ENCODE peak calls at places on chromosomes 4 and X, in ten cellular contexts. One of them, this sample, is unnamed.

GRCh38 chrX:43121637-43122036 is 343.7 kb upstream of the PPP1R2C start:
- DNase-seq in activated CD8-positive, alpha-beta T cell treated with anti-CD3 and anti-CD28 coated beads for 36 hours: no peak
- DNase-seq in Calu3: no peak
- DNase-seq in fibroblast of lung: no peak
- DNase-seq in thoracic aorta: no peak
- DNase-seq in heart right ventricle: no peak
- DNase-seq in lower leg skin: no peak
- DNase-seq in NB4: peak; percentile 11
- DNase-seq in dorsolateral prefrontal cortex: no peak
- DNase-seq in tibial nerve: no peak
- DNase-seq in this sample: no peak

GRCh38 chrX:9873952-9874351 is 87.7 kb downstream of the SHROOM2 start:
- DNase-seq in NB4: peak; percentile 59
- DNase-seq in heart right ventricle: no peak
- DNase-seq in dorsolateral prefrontal cortex: peak; percentile 60
- DNase-seq in tibial nerve: no peak
- DNase-seq in thoracic aorta: no peak
- DNase-seq in activated CD8-positive, alpha-beta T cell treated with anti-CD3 and anti-CD28 coated beads for 36 hours: peak; percentile 52
- DNase-seq in lower leg skin: peak; percentile 22
- DNase-seq in Calu3: peak; percentile 28
- DNase-seq in fibroblast of lung: no peak
- DNase-seq in this sample: no peak

GRCh38 chr4:25320374-25321172 is 8.0 kb downstream of the ZCCHC4 start:
- DNase-seq in tibial nerve: no peak
- DNase-seq in Calu3: no peak
- DNase-seq in heart right ventricle: no peak
- DNase-seq in thoracic aorta: no peak
- DNase-seq in activated CD8-positive, alpha-beta T cell treated with anti-CD3 and anti-CD28 coated beads for 36 hours: peak; percentile 24
- DNase-seq in lower leg skin: no peak
- DNase-seq in dorsolateral prefrontal cortex: no peak
- DNase-seq in fibroblast of lung: peak; percentile 87
- DNase-seq in NB4: peak; percentile 93
- DNase-seq in this sample: no peak

GRCh38 chrX:107675365-107675654 is 47.0 kb downstream of the PRPS1 start:
- DNase-seq in lower leg skin: no peak
- DNase-seq in heart right ventricle: no peak
- DNase-seq in fibroblast of lung: no peak
- DNase-seq in NB4: no peak
- DNase-seq in activated CD8-positive, alpha-beta T cell treated with anti-CD3 and anti-CD28 coated beads for 36 hours: no peak
- DNase-seq in dorsolateral prefrontal cortex: no peak
- DNase-seq in Calu3: no peak
- DNase-seq in thoracic aorta: no peak
- DNase-seq in tibial nerve: no peak
- DNase-seq in this sample: no peak

GRCh38 chrX:118228041-118228440 is 111.4 kb upstream of the KLHL13 start:
- DNase-seq in tibial nerve: no peak
- DNase-seq in heart right ventricle: no peak
- DNase-seq in activated CD8-positive, alpha-beta T cell treated with anti-CD3 and anti-CD28 coated beads for 36 hours: no peak
- DNase-seq in fibroblast of lung: peak; percentile 77
- DNase-seq in dorsolateral prefrontal cortex: no peak
- DNase-seq in thoracic aorta: no peak
- DNase-seq in NB4: no peak
- DNase-seq in Calu3: no peak
- DNase-seq in lower leg skin: no peak
- DNase-seq in this sample: no peak

GRCh38 chr4:127686656-127687055 is 43.5 kb upstream of the SLC25A31 start:
- DNase-seq in NB4: no peak
- DNase-seq in lower leg skin: no peak
- DNase-seq in thoracic aorta: no peak
- DNase-seq in heart right ventricle: no peak
- DNase-seq in fibroblast of lung: peak; percentile 58
- DNase-seq in activated CD8-positive, alpha-beta T cell treated with anti-CD3 and anti-CD28 coated beads for 36 hours: no peak
- DNase-seq in Calu3: no peak
- DNase-seq in tibial nerve: no peak
- DNase-seq in dorsolateral prefrontal cortex: no peak
- DNase-seq in this sample: no peak

GRCh38 chr4:156169011-156169410 is 215.3 kb upstream of the CTSO start:
- DNase-seq in dorsolateral prefrontal cortex: peak; percentile 43
- DNase-seq in thoracic aorta: no peak
- DNase-seq in activated CD8-positive, alpha-beta T cell treated with anti-CD3 and anti-CD28 coated beads for 36 hours: no peak
- DNase-seq in tibial nerve: no peak
- DNase-seq in Calu3: peak; percentile 14
- DNase-seq in heart right ventricle: no peak
- DNase-seq in NB4: peak; percentile 26
- DNase-seq in fibroblast of lung: peak; percentile 99
- DNase-seq in lower leg skin: peak; percentile 34
- DNase-seq in this sample: peak; percentile 8

GRCh38 chr4:15982833-15983528 is 20.0 kb upstream of the FGFBP2 start:
- DNase-seq in tibial nerve: no peak
- DNase-seq in lower leg skin: no peak
- DNase-seq in thoracic aorta: no peak
- DNase-seq in Calu3: no peak
- DNase-seq in heart right ventricle: no peak
- DNase-seq in dorsolateral prefrontal cortex: no peak
- DNase-seq in fibroblast of lung: peak; percentile 68
- DNase-seq in NB4: no peak
- DNase-seq in activated CD8-positive, alpha-beta T cell treated with anti-CD3 and anti-CD28 coated beads for 36 hours: no peak
- DNase-seq in this sample: no peak

GRCh38 chrX:108156082-108156481 is 64.5 kb downstream of the ATG4A start:
- DNase-seq in dorsolateral prefrontal cortex: no peak
- DNase-seq in fibroblast of lung: no peak
- DNase-seq in thoracic aorta: no peak
- DNase-seq in activated CD8-positive, alpha-beta T cell treated with anti-CD3 and anti-CD28 coated beads for 36 hours: no peak
- DNase-seq in tibial nerve: no peak
- DNase-seq in NB4: no peak
- DNase-seq in lower leg skin: no peak
- DNase-seq in Calu3: no peak
- DNase-seq in heart right ventricle: no peak
- DNase-seq in this sample: no peak

GRCh38 chrX:107935664-107936433 is 46.3 kb downstream of the TEX13B start:
- DNase-seq in fibroblast of lung: peak; percentile 12
- DNase-seq in NB4: no peak
- DNase-seq in thoracic aorta: no peak
- DNase-seq in tibial nerve: no peak
- DNase-seq in dorsolateral prefrontal cortex: no peak
- DNase-seq in activated CD8-positive, alpha-beta T cell treated with anti-CD3 and anti-CD28 coated beads for 36 hours: peak; percentile 1
- DNase-seq in heart right ventricle: no peak
- DNase-seq in lower leg skin: peak; percentile 13
- DNase-seq in Calu3: peak; percentile 21
- DNase-seq in this sample: no peak

GRCh38 chr4:140686799-140687198 is 69.4 kb downstream of the TBC1D9 start:
- DNase-seq in thoracic aorta: no peak
- DNase-seq in Calu3: no peak
- DNase-seq in heart right ventricle: no peak
- DNase-seq in fibroblast of lung: no peak
- DNase-seq in dorsolateral prefrontal cortex: no peak
- DNase-seq in lower leg skin: no peak
- DNase-seq in NB4: no peak
- DNase-seq in activated CD8-positive, alpha-beta T cell treated with anti-CD3 and anti-CD28 coated beads for 36 hours: no peak
- DNase-seq in tibial nerve: no peak
- DNase-seq in this sample: no peak

GRCh38 chr4:184234155-184234554 is 16.5 kb upstream of the ENPP6 start:
- DNase-seq in thoracic aorta: no peak
- DNase-seq in Calu3: no peak
- DNase-seq in activated CD8-positive, alpha-beta T cell treated with anti-CD3 and anti-CD28 coated beads for 36 hours: no peak
- DNase-seq in fibroblast of lung: no peak
- DNase-seq in tibial nerve: no peak
- DNase-seq in lower leg skin: no peak
- DNase-seq in NB4: no peak
- DNase-seq in dorsolateral prefrontal cortex: no peak
- DNase-seq in heart right ventricle: no peak
- DNase-seq in this sample: no peak
- TF ChIP-seq CTCF in thoracic aorta: no peak
- TF ChIP-seq CTCF in Calu3: no peak
- TF ChIP-seq CTCF in activated CD8-positive, alpha-beta T cell treated with anti-CD3 and anti-CD28 coated beads for 36 hours: no peak
- TF ChIP-seq CTCF in fibroblast of lung: no peak
- TF ChIP-seq CTCF in tibial nerve: no peak
- TF ChIP-seq CTCF in lower leg skin: no peak
- TF ChIP-seq CTCF in NB4: no peak
- TF ChIP-seq CTCF in dorsolateral prefrontal cortex: no peak
- TF ChIP-seq CTCF in heart right ventricle: no peak
- TF ChIP-seq CTCF in this sample: no peak

GRCh38 chrX:132940727-132941162 is 17.7 kb downstream of the HS6ST2 start:
- DNase-seq in heart right ventricle: no peak
- DNase-seq in lower leg skin: no peak
- DNase-seq in activated CD8-positive, alpha-beta T cell treated with anti-CD3 and anti-CD28 coated beads for 36 hours: no peak
- DNase-seq in Calu3: peak; percentile 66
- DNase-seq in thoracic aorta: no peak
- DNase-seq in fibroblast of lung: no peak
- DNase-seq in NB4: no peak
- DNase-seq in dorsolateral prefrontal cortex: no peak
- DNase-seq in tibial nerve: no peak
- DNase-seq in this sample: no peak
- TF ChIP-seq CTCF in heart right ventricle: no peak
- TF ChIP-seq CTCF in lower leg skin: no peak
- TF ChIP-seq CTCF in activated CD8-positive, alpha-beta T cell treated with anti-CD3 and anti-CD28 coated beads for 36 hours: no peak
- TF ChIP-seq CTCF in Calu3: peak; percentile 23
- TF ChIP-seq CTCF in thoracic aorta: no peak
- TF ChIP-seq CTCF in fibroblast of lung: no peak
- TF ChIP-seq CTCF in NB4: no peak
- TF ChIP-seq CTCF in dorsolateral prefrontal cortex: no peak
- TF ChIP-seq CTCF in tibial nerve: no peak
- TF ChIP-seq CTCF in this sample: no peak

GRCh38 chrX:39839371-39839770 is 258.4 kb downstream of the BCOR start:
- DNase-seq in heart right ventricle: no peak
- DNase-seq in fibroblast of lung: no peak
- DNase-seq in Calu3: no peak
- DNase-seq in dorsolateral prefrontal cortex: no peak
- DNase-seq in NB4: no peak
- DNase-seq in activated CD8-positive, alpha-beta T cell treated with anti-CD3 and anti-CD28 coated beads for 36 hours: no peak
- DNase-seq in thoracic aorta: no peak
- DNase-seq in lower leg skin: no peak
- DNase-seq in tibial nerve: no peak
- DNase-seq in this sample: no peak
- TF ChIP-seq CTCF in heart right ventricle: no peak
- TF ChIP-seq CTCF in fibroblast of lung: no peak
- TF ChIP-seq CTCF in Calu3: no peak
- TF ChIP-seq CTCF in dorsolateral prefrontal cortex: no peak
- TF ChIP-seq CTCF in NB4: peak; percentile 16
- TF ChIP-seq CTCF in activated CD8-positive, alpha-beta T cell treated with anti-CD3 and anti-CD28 coated beads for 36 hours: no peak
- TF ChIP-seq CTCF in thoracic aorta: no peak
- TF ChIP-seq CTCF in lower leg skin: no peak
- TF ChIP-seq CTCF in tibial nerve: no peak
- TF ChIP-seq CTCF in this sample: no peak

GRCh38 chr4:71711985-71712348 is 71.9 kb downstream of the GC start:
- DNase-seq in lower leg skin: no peak
- DNase-seq in heart right ventricle: no peak
- DNase-seq in tibial nerve: no peak
- DNase-seq in activated CD8-positive, alpha-beta T cell treated with anti-CD3 and anti-CD28 coated beads for 36 hours: no peak
- DNase-seq in dorsolateral prefrontal cortex: no peak
- DNase-seq in thoracic aorta: no peak
- DNase-seq in Calu3: no peak
- DNase-seq in NB4: no peak
- DNase-seq in fibroblast of lung: peak; percentile 67
- DNase-seq in this sample: no peak

GRCh38 chr4:71709961-71710360 is 73.9 kb downstream of the GC start:
- DNase-seq in thoracic aorta: no peak
- DNase-seq in heart right ventricle: no peak
- DNase-seq in tibial nerve: no peak
- DNase-seq in lower leg skin: no peak
- DNase-seq in Calu3: peak; percentile 6
- DNase-seq in activated CD8-positive, alpha-beta T cell treated with anti-CD3 and anti-CD28 coated beads for 36 hours: no peak
- DNase-seq in NB4: no peak
- DNase-seq in fibroblast of lung: no peak
- DNase-seq in dorsolateral prefrontal cortex: no peak
- DNase-seq in this sample: no peak

GRCh38 chr4:71711044-71711984 is 72.6 kb downstream of the GC start:
- DNase-seq in activated CD8-positive, alpha-beta T cell treated with anti-CD3 and anti-CD28 coated beads for 36 hours: no peak
- DNase-seq in heart right ventricle: no peak
- DNase-seq in thoracic aorta: no peak
- DNase-seq in lower leg skin: no peak
- DNase-seq in fibroblast of lung: no peak
- DNase-seq in tibial nerve: no peak
- DNase-seq in dorsolateral prefrontal cortex: no peak
- DNase-seq in Calu3: no peak
- DNase-seq in NB4: no peak
- DNase-seq in this sample: no peak

GRCh38 chr4:71713611-71714203 is 70.2 kb downstream of the GC start:
- DNase-seq in Calu3: no peak
- DNase-seq in NB4: peak; percentile 39
- DNase-seq in activated CD8-positive, alpha-beta T cell treated with anti-CD3 and anti-CD28 coated beads for 36 hours: no peak
- DNase-seq in dorsolateral prefrontal cortex: no peak
- DNase-seq in thoracic aorta: no peak
- DNase-seq in heart right ventricle: no peak
- DNase-seq in tibial nerve: no peak
- DNase-seq in fibroblast of lung: peak; percentile 52
- DNase-seq in lower leg skin: no peak
- DNase-seq in this sample: no peak
- TF ChIP-seq CTCF in Calu3: peak; percentile 44
- TF ChIP-seq CTCF in NB4: no peak
- TF ChIP-seq CTCF in activated CD8-positive, alpha-beta T cell treated with anti-CD3 and anti-CD28 coated beads for 36 hours: peak; percentile 59
- TF ChIP-seq CTCF in dorsolateral prefrontal cortex: peak; percentile 69
- TF ChIP-seq CTCF in thoracic aorta: peak; percentile 64
- TF ChIP-seq CTCF in heart right ventricle: peak; percentile 70
- TF ChIP-seq CTCF in tibial nerve: peak; percentile 68
- TF ChIP-seq CTCF in fibroblast of lung: peak; percentile 49
- TF ChIP-seq CTCF in lower leg skin: no peak
- TF ChIP-seq CTCF in this sample: peak; percentile 41

GRCh38 chr4:80266902-80267380 is 477 bp downstream of the FGF5 start:
- DNase-seq in tibial nerve: no peak
- DNase-seq in thoracic aorta: no peak
- DNase-seq in NB4: peak; percentile 81
- DNase-seq in heart right ventricle: no peak
- DNase-seq in fibroblast of lung: peak; percentile 69
- DNase-seq in Calu3: no peak
- DNase-seq in dorsolateral prefrontal cortex: peak; percentile 45
- DNase-seq in activated CD8-positive, alpha-beta T cell treated with anti-CD3 and anti-CD28 coated beads for 36 hours: no peak
- DNase-seq in lower leg skin: no peak
- DNase-seq in this sample: no peak
- TF ChIP-seq CTCF in tibial nerve: no peak
- TF ChIP-seq CTCF in thoracic aorta: no peak
- TF ChIP-seq CTCF in NB4: no peak
- TF ChIP-seq CTCF in heart right ventricle: no peak
- TF ChIP-seq CTCF in fibroblast of lung: no peak
- TF ChIP-seq CTCF in Calu3: no peak
- TF ChIP-seq CTCF in dorsolateral prefrontal cortex: no peak
- TF ChIP-seq CTCF in activated CD8-positive, alpha-beta T cell treated with anti-CD3 and anti-CD28 coated beads for 36 hours: no peak
- TF ChIP-seq CTCF in lower leg skin: no peak
- TF ChIP-seq CTCF in this sample: no peak

DNA sequence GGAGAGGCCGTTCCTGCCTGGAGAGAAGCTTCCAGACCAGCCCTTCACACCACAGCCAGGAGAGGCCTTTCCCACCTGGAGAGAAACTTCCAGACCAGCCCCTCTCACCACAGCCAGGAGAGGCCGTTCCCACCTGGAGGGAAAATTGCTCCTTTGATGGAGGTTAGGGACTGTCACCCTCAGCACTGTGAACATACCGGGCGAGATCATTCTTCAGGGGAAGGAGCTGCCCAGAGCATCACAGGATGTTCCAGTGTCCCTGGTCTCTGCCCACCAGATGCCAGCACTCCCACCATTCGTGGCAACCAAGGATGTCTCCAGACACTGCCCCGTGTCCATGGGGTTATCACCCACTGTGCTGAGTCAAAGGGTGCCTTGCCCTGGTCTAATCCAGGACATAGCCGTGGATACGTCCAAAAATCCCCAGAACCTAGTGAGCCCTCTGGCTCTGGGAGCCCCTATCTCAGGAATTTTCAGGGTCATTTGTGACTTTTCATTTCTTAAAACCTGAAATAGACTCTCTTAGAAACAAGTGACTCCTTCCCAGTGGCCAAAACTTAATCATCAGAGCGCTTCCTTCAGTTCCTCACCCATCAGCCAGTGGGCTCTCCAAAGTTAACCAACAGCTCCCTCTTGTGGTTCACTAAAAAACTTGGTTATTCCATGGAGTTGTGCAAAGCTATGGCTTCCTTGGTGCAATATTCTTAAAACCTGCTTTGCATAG is 80.2 kb downstream of the CRMP1 start:
- DNase-seq in Calu3: peak; percentile 17
- DNase-seq in NB4: peak; percentile 84
- DNase-seq in lower leg skin: no peak
- DNase-seq in activated CD8-positive, alpha-beta T cell treated with anti-CD3 and anti-CD28 coated beads for 36 hours: peak; percentile 20
- DNase-seq in thoracic aorta: no peak
- DNase-seq in dorsolateral prefrontal cortex: peak; percentile 27
- DNase-seq in fibroblast of lung: peak; percentile 52
- DNase-seq in heart right ventricle: no peak
- DNase-seq in tibial nerve: no peak
- DNase-seq in this sample: no peak
- TF ChIP-seq CTCF in Calu3: no peak
- TF ChIP-seq CTCF in NB4: peak; percentile 82
- TF ChIP-seq CTCF in lower leg skin: no peak
- TF ChIP-seq CTCF in activated CD8-positive, alpha-beta T cell treated with anti-CD3 and anti-CD28 coated beads for 36 hours: peak; percentile 70
- TF ChIP-seq CTCF in thoracic aorta: peak; percentile 68
- TF ChIP-seq CTCF in dorsolateral prefrontal cortex: peak; percentile 78
- TF ChIP-seq CTCF in fibroblast of lung: peak; percentile 68
- TF ChIP-seq CTCF in heart right ventricle: peak; percentile 78
- TF ChIP-seq CTCF in tibial nerve: peak; percentile 69
- TF ChIP-seq CTCF in this sample: peak; percentile 73